ENCODE peak calls at places on chromosome 15, in ten cellular contexts. L is WTC11, D is fibroblast of lung, R is fibroblast of the aortic adventitia, Q is MM.1S, E is breast epithelium, K is AG09309, I is endothelial cell, V is HFFc6, W is fibroblast of pulmonary artery. X is an unnamed sample.

GRCh38 chr15:52658955-52659354 is 20.2 kb downstream of the ATOSA start:
- DNase-seq in I (no peak), E (no peak), W (no peak), D (no peak), R (no peak), Q (peak), V (no peak), L (no peak), K (no peak), X (peak)

GRCh38 chr15:71683401-71684274 is 126.7 kb upstream of the NR2E3 start:
- DNase-seq in R (peak), L (no peak), E (no peak), V (peak), K (peak), W (peak), Q (no peak), D (no peak), I (no peak), X (no peak)

GRCh38 chr15:98865397-98866339 is 141.9 kb downstream of the PGPEP1L start:
- DNase-seq in Q (peak), L (peak), W (peak), V (peak), D (peak), K (no peak), I (peak), R (peak), E (peak), X (no peak)

GRCh38 chr15:60972866-60973265 is 256.2 kb downstream of the RORA start:
- DNase-seq in W (peak), I (no peak), R (peak), V (peak), D (peak), E (no peak), Q (no peak), K (no peak), L (no peak), X (no peak)

GRCh38 chr15:61916104-61916503 is 144.1 kb downstream of the VPS13C start:
- DNase-seq in K (no peak), V (peak), D (no peak), Q (no peak), L (no peak), E (no peak), W (no peak), R (peak), I (no peak), X (no peak)

GRCh38 chr15:53872410-53872809 is 105.8 kb upstream of the UNC13C start:
- DNase-seq in K (no peak), Q (no peak), E (no peak), R (no peak), D (no peak), I (no peak), V (no peak), W (no peak), L (no peak), X (no peak)

GRCh38 chr15:73225358-73226015 is 143.3 kb downstream of the HCN4 start:
- DNase-seq in V (no peak), E (no peak), K (no peak), R (no peak), L (peak), W (no peak), I (no peak), Q (no peak), D (no peak), X (no peak)

GRCh38 chr15:77446840-77447390 is 26.2 kb downstream of the HMG20A start:
- DNase-seq in Q (no peak), K (no peak), E (no peak), I (no peak), D (no peak), V (no peak), W (no peak), R (no peak), L (no peak), X (no peak)

GRCh38 chr15:69568621-69569020 is 116.0 kb downstream of the RPLP1 start:
- DNase-seq in V (peak), R (peak), L (no peak), Q (no peak), W (peak), K (peak), D (peak), E (no peak), I (no peak), X (no peak)

GRCh38 chr15:64092075-64092820 is 1.4 kb downstream of the CIAO2A start:
- DNase-seq in D (no peak), I (no peak), L (no peak), K (no peak), E (no peak), R (no peak), W (no peak), Q (peak), V (no peak), X (peak)

GRCh38 chr15:70856884-70857546 is 3.1 kb upstream of the LARP6 start:
- DNase-seq in E (peak), L (no peak), K (peak), D (peak), W (peak), I (no peak), R (peak), V (peak), Q (no peak), X (no peak)

GRCh38 chr15:57377478-57377847 is 1.2 kb downstream of the CGNL1 start:
- DNase-seq in R (no peak), V (no peak), K (no peak), W (no peak), I (no peak), L (no peak), Q (no peak), D (no peak), E (peak), X (no peak)

GRCh38 chr15:62444104-62445027 is 279.3 kb upstream of the C2CD4B start:
- DNase-seq in L (no peak), V (peak), R (peak), K (peak), D (peak), E (no peak), Q (no peak), W (peak), I (no peak), X (no peak)

GRCh38 chr15:33616485-33616884 is 305.7 kb downstream of the RYR3 start:
- DNase-seq in K (no peak), V (no peak), R (no peak), I (no peak), Q (no peak), D (no peak), L (no peak), W (no peak), E (no peak), X (no peak)

GRCh38 chr15:25810154-25810553 is 53.0 kb downstream of the ATP10A start:
- DNase-seq in E (no peak), D (no peak), L (no peak), Q (no peak), R (no peak), I (no peak), W (no peak), V (no peak), K (no peak), X (no peak)

GRCh38 chr15:33027636-33028035 is 166.9 kb downstream of the FMN1 start:
- DNase-seq in K (no peak), W (no peak), L (no peak), Q (no peak), R (no peak), I (no peak), V (no peak), E (no peak), D (no peak), X (no peak)

GRCh38 chr15:99722406-99722805 is 10.8 kb downstream of the LYSMD4 start:
- DNase-seq in Q (no peak), K (no peak), V (no peak), I (no peak), D (no peak), E (no peak), L (no peak), W (no peak), R (peak), X (no peak)

GRCh38 chr15:63093486-63094205 is 28.0 kb upstream of the LACTB start:
- DNase-seq in R (peak), V (peak), I (peak), W (peak), K (no peak), Q (peak), L (peak), D (peak), E (peak), X (peak)

GRCh38 chr15:80789836-80790235 is 10.7 kb downstream of the CEMIP start:
- DNase-seq in I (no peak), L (no peak), W (no peak), E (no peak), Q (no peak), D (no peak), V (no peak), K (no peak), R (no peak), X (no peak)

GRCh38 chr15:70410371-70410975 is 312.8 kb upstream of the TLE3 start:
- DNase-seq in W (no peak), V (no peak), R (no peak), E (no peak), K (no peak), I (no peak), D (no peak), L (no peak), Q (peak), X (no peak)

GRCh38 chr15:76647612-76648011 is 257.5 kb downstream of the SCAPER start:
- DNase-seq in R (no peak), L (no peak), W (no peak), K (no peak), Q (no peak), I (no peak), V (no peak), D (no peak), E (no peak), X (no peak)

DNA sequence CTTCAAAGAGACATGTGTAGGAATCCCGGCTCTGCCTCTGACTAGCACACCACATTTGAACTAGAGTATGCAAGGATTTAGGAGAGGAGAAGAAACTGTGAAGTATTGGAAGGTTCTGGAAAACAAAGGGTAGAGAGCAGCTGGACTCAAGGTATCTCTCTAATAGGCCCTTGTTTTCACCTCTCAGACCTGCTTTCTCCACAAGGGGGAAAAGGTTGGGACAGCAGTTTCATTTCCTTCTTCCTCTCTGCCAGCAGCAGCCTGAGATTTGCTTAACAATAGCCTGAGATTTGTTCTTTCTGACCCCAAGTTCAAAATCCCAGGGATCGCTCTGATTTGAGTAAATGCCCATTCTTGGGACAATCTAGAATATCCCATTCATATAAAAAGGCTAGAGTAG is 430.6 kb upstream of the MCTP2 start:
- DNase-seq in D (no peak), L (no peak), I (no peak), K (no peak), R (no peak), W (no peak), Q (no peak), V (no peak), E (no peak), X (no peak)
- TF ChIP-seq CTCF in D (no peak), L (no peak), I (no peak), K (no peak), R (no peak), W (no peak), Q (no peak), V (no peak), E (no peak), X (no peak)

DNA sequence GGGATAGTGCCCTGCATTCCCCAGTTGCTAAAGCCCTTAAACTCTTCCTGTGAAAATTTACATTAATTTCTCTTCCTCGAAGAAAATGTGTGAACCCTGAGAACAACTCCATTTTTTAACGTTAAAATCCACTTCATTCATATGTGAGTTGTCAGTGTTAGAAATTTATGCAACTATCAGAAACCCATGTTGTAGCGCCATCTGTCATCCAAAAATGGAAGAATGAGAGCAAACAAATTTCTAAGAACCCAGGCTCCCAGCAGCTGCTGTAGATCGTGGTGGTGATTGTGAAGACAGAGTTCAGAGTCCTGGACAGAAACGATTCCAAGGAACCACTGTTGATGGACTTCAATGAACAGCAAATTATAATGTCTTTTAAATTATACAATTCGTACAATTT is 179.7 kb upstream of the NDN start:
- DNase-seq in W (peak), Q (peak), R (no peak), L (no peak), V (no peak), K (no peak), I (no peak), E (no peak), D (peak), X (no peak)
- TF ChIP-seq CTCF in W (peak), Q (peak), R (no peak), L (no peak), V (peak), K (peak), I (peak), E (no peak), D (peak), X (no peak)

GRCh38 chr15:78508272-78508671 is 895 bp downstream of the HYKK start:
- DNase-seq in W (no peak), V (no peak), R (no peak), I (no peak), K (no peak), E (no peak), Q (no peak), D (no peak), L (no peak), X (no peak)

GRCh38 chr15:78502641-78503040 is 4.7 kb upstream of the HYKK start:
- DNase-seq in I (no peak), K (no peak), V (no peak), E (no peak), D (no peak), R (no peak), W (no peak), L (no peak), Q (no peak), X (no peak)

GRCh38 chr15:78509726-78510312 is 2.4 kb downstream of the HYKK start:
- DNase-seq in E (no peak), R (no peak), Q (peak), V (no peak), I (no peak), W (no peak), L (no peak), D (no peak), K (no peak), X (no peak)

GRCh38 chr15:78507831-78508160 is 419 bp downstream of the HYKK start:
- DNase-seq in D (no peak), W (no peak), L (no peak), Q (no peak), I (no peak), V (no peak), E (no peak), K (no peak), R (no peak), X (no peak)

GRCh38 chr15:78506971-78507830 is at the start of gene HYKK:
- DNase-seq in Q (peak), L (peak), D (peak), E (peak), W (peak), I (peak), R (peak), K (peak), V (peak), X (peak)
- TF ChIP-seq CTCF in Q (peak), L (no peak), D (no peak), E (no peak), W (no peak), I (no peak), R (peak), K (no peak), V (no peak), X (no peak)

DNA sequence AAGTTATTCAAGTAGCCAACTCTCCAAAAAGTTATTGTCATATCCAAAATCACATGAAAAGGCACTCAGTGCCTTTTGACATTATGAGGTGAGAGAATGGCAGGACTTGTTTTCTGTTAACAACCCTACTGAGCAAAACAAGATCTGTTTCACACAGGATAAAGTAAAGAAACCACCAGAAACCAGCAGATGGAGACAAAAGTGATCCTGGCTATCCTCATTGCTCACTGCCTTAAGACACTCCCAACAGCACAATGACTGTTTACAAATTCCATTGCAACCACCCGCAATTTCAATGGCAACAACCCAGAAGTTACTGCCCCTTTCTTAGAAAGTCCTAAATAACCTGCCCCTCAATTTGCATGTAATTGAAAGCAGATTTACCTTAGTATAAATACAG is 352.6 kb upstream of the NDN start:
- DNase-seq in W (no peak), E (no peak), I (no peak), V (no peak), Q (peak), K (no peak), R (no peak), D (no peak), L (no peak), X (no peak)
- TF ChIP-seq CTCF in W (no peak), E (no peak), I (no peak), V (no peak), Q (no peak), K (no peak), R (no peak), D (no peak), L (no peak), X (no peak)

DNA sequence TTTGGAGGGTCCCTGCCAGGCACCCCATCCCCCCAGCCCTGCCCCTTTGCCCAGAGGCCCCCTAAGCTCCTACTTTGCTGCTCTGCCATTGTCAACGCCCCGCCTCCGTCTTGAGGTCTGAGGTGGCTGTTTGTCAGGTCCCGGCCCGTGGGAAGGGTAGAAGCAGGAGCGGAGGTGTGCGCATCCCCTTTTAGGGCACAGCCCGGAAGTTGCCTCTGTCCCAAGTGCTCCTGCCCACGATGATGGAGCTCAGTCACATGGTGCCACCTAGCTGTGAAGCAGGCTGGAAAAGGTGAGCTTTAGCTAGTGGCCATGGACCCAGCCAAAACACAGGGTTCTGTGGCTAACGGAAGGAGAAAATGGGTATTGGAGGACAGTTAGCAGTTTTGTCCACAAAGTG is 28.5 kb upstream of the LCTL start:
- DNase-seq in I (no peak), V (no peak), L (no peak), W (no peak), E (no peak), Q (no peak), K (no peak), R (no peak), D (no peak), X (no peak)
- TF ChIP-seq CTCF in I (no peak), V (no peak), L (no peak), W (no peak), E (no peak), Q (no peak), K (no peak), R (no peak), D (no peak), X (no peak)

DNA sequence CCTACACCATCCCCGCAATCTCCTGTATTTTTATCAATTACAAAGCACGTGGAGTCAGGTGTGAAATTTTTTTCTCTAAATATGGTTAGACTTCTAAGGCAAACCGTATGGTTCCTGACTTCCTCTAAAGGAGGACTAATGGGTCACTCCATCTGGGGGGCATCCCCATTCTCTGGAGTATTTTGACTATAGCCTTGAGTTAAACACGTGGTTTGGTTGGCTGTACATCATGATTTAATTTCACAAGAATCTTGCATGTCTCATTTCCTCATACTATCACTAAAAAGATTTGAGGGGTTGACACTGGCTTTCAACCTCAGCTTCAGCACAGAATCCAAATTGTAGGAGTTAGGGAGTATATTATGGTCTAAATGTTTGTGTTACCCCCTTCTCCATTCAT is 25.3 kb upstream of the ZNF770 start:
- DNase-seq in E (no peak), V (no peak), K (no peak), W (peak), L (no peak), D (no peak), I (no peak), Q (no peak), R (no peak), X (no peak)
- TF ChIP-seq CTCF in E (no peak), V (no peak), K (no peak), W (no peak), L (no peak), D (no peak), I (no peak), Q (no peak), R (no peak), X (no peak)

GRCh38 chr15:100835626-100836025 is 44.0 kb upstream of the ALDH1A3 start:
- DNase-seq in R (peak), L (no peak), W (no peak), K (no peak), Q (no peak), I (no peak), E (no peak), V (no peak), D (no peak), X (no peak)
- TF ChIP-seq CTCF in R (no peak), L (no peak), W (no peak), K (no peak), Q (no peak), I (no peak), E (no peak), V (no peak), D (no peak), X (no peak)

GRCh38 chr15:85097706-85098105 is 116.0 kb downstream of the PDE8A start:
- DNase-seq in Q (no peak), V (peak), R (peak), E (no peak), L (no peak), I (no peak), K (no peak), W (peak), D (no peak), X (no peak)

GRCh38 chr15:85095566-85095965 is 113.9 kb downstream of the PDE8A start:
- DNase-seq in Q (no peak), W (no peak), L (no peak), E (no peak), I (no peak), V (no peak), D (no peak), K (no peak), R (no peak), X (no peak)

GRCh38 chr15:85091990-85092389 is 110.3 kb downstream of the PDE8A start:
- DNase-seq in Q (no peak), V (no peak), R (no peak), E (no peak), I (no peak), W (no peak), K (no peak), L (no peak), D (no peak), X (no peak)

GRCh38 chr15:85097250-85097649 is 115.6 kb downstream of the PDE8A start:
- DNase-seq in K (no peak), I (no peak), R (no peak), D (no peak), E (no peak), W (no peak), V (no peak), L (no peak), Q (no peak), X (no peak)

GRCh38 chr15:85094685-85095084 is 113.0 kb downstream of the PDE8A start:
- DNase-seq in K (no peak), V (peak), R (peak), Q (no peak), D (peak), W (peak), L (no peak), E (no peak), I (no peak), X (no peak)
- TF ChIP-seq CTCF in K (no peak), V (no peak), R (no peak), Q (no peak), D (no peak), W (no peak), L (no peak), E (no peak), I (no peak), X (no peak)

X was measured in GM20000.